ENCODE peak calls at places on chromosomes 12 and 14, in eight cellular contexts. L, E, N, H, S, I, V and U are unnamed samples. For H3K36me3 and H3K27me3, the result is how much of the 10 kb centered on the place peaks cover.

GRCh38 chr12:6834873-6835272 is 5.9 kb upstream of the GNB3 start:
- DNase-seq in N (no peak), S (no peak), E (no peak), L (no peak), I (no peak), H (no peak), V (no peak), U (no peak)

GRCh38 chr12:8658361-8658760 is 4.3 kb downstream of the MFAP5 start:
- DNase-seq in L (no peak), S (no peak), V (peak), N (no peak), I (no peak), E (no peak), H (no peak), U (peak)

GRCh38 chr12:104280111-104280510 is 23.4 kb upstream of the EID3 start:
- DNase-seq in L (no peak), V (no peak), I (no peak), S (no peak), H (no peak), N (no peak), E (no peak), U (peak)

GRCh38 chr12:116590561-116590960 is 31.4 kb downstream of the MAP1LC3B2 start:
- DNase-seq in V (no peak), S (no peak), N (no peak), L (no peak), I (no peak), H (no peak), E (no peak), U (no peak)

GRCh38 chr12:694734-695503 is 31.7 kb upstream of the NINJ2 start:
- DNase-seq in S (no peak), I (no peak), N (no peak), E (no peak), L (no peak), V (no peak), H (no peak), U (no peak)

GRCh38 chr14:23066368-23066767 is 9.0 kb upstream of the CDH24 start:
- DNase-seq in E (no peak), H (no peak), S (no peak), V (no peak), N (no peak), L (no peak), I (no peak), U (no peak)

GRCh38 chr12:109232731-109233130 is 76.4 kb downstream of the FOXN4 start:
- DNase-seq in E (no peak), N (no peak), I (no peak), S (no peak), V (no peak), L (no peak), H (no peak), U (no peak)

GRCh38 chr12:3225154-3225795 is 148.1 kb downstream of the TSPAN9 start:
- DNase-seq in H (no peak), V (peak), E (peak), S (no peak), N (peak), L (no peak), I (peak), U (no peak)

GRCh38 chr14:91113829-91114078 is at the start of gene DGLUCY:
- DNase-seq in V (peak), L (peak), S (peak), I (peak), H (no peak), E (no peak), N (no peak), U (no peak)

GRCh38 chr12:120381752-120382419 is 12.9 kb upstream of the MSI1 start:
- DNase-seq in S (no peak), I (no peak), H (no peak), E (peak), N (no peak), L (no peak), V (peak), U (peak)

GRCh38 chr14:74610866-74611671 is 968 bp downstream of the LTBP2 start:
- DNase-seq in H (no peak), S (peak), I (no peak), L (no peak), N (no peak), E (no peak), V (peak), U (no peak)

GRCh38 chr12:109288571-109288970 is 20.5 kb downstream of the FOXN4 start:
- DNase-seq in E (no peak), L (no peak), H (no peak), I (no peak), S (no peak), N (no peak), V (no peak), U (no peak)

GRCh38 chr12:3601466-3602150 is 110.6 kb downstream of the PRMT8 start:
- DNase-seq in I (no peak), L (no peak), V (no peak), S (no peak), N (no peak), E (no peak), H (no peak), U (no peak)

GRCh38 chr12:4518106-4518728 is 20.5 kb upstream of the RAD51AP1 start:
- DNase-seq in I (no peak), H (no peak), E (peak), N (no peak), V (peak), L (no peak), S (no peak), U (peak)

GRCh38 chr12:96176575-96176974 is 17.6 kb upstream of the ELK3 start:
- DNase-seq in I (no peak), N (no peak), V (no peak), E (no peak), L (no peak), H (no peak), S (no peak), U (no peak)

GRCh38 chr12:15240898-15241297 is 19.7 kb upstream of the RERG start:
- DNase-seq in I (no peak), N (no peak), S (no peak), E (no peak), V (no peak), L (no peak), H (no peak), U (no peak)

GRCh38 chr14:88312262-88312661 is 10.8 kb downstream of the KCNK10 start:
- DNase-seq in S (no peak), H (no peak), N (no peak), E (no peak), I (no peak), V (no peak), L (no peak), U (no peak)

GRCh38 chr12:82176761-82177490 is 181.3 kb downstream of the CCDC59 start:
- DNase-seq in L (no peak), H (no peak), I (no peak), N (no peak), V (no peak), E (peak), S (no peak), U (peak)

GRCh38 chr12:4133029-4133428 is 140.5 kb upstream of the CCND2 start:
- DNase-seq in L (no peak), V (no peak), N (no peak), I (no peak), H (no peak), E (no peak), S (no peak), U (no peak)

GRCh38 chr12:100926669-100927248 is 132.2 kb downstream of the ANO4 start:
- DNase-seq in N (peak), E (peak), V (peak), S (no peak), L (no peak), H (peak), I (no peak), U (peak)

GRCh38 chr12:70646850-70647249 is 9.6 kb upstream of the PTPRB start:
- DNase-seq in L (no peak), N (no peak), V (peak), S (no peak), I (no peak), E (peak), H (no peak), U (peak)

GRCh38 chr14:75306917-75307699 is 28.5 kb downstream of the FOS start:
- DNase-seq in S (no peak), H (no peak), E (no peak), V (peak), N (no peak), I (no peak), L (no peak), U (peak)

GRCh38 chr12:26790645-26790994 is 42.4 kb downstream of the ITPR2 start:
- DNase-seq in S (no peak), E (peak), L (no peak), N (no peak), I (no peak), H (no peak), V (no peak), U (peak)

GRCh38 chr14:104293231-104293841 is 154.9 kb downstream of the KIF26A start:
- DNase-seq in V (no peak), H (no peak), N (no peak), L (peak), E (no peak), S (peak), I (peak), U (no peak)

GRCh38 chr14:105047283-105048016 is 17.8 kb downstream of the GPR132 start:
- DNase-seq in L (no peak), H (no peak), S (no peak), V (no peak), I (no peak), N (no peak), E (no peak), U (no peak)

GRCh38 chr12:116537149-116537904 is 21.9 kb upstream of the MAP1LC3B2 start:
- DNase-seq in I (no peak), L (no peak), H (no peak), E (peak), V (no peak), S (no peak), N (no peak), U (no peak)

GRCh38 chr12:86730233-86730632 is 474.0 kb upstream of the MGAT4C start:
- DNase-seq in E (no peak), N (no peak), L (no peak), V (no peak), S (no peak), H (no peak), I (no peak), U (peak)

GRCh38 chr14:29805415-29806123 is 122.1 kb downstream of the PRKD1 start:
- DNase-seq in H (no peak), S (peak), N (peak), V (peak), I (no peak), L (peak), E (peak), U (peak)

GRCh38 chr12:82867782-82868505 is 181.2 kb downstream of the TMTC2 start:
- DNase-seq in E (no peak), L (no peak), S (no peak), V (no peak), H (no peak), I (no peak), N (no peak), U (no peak)

DNA sequence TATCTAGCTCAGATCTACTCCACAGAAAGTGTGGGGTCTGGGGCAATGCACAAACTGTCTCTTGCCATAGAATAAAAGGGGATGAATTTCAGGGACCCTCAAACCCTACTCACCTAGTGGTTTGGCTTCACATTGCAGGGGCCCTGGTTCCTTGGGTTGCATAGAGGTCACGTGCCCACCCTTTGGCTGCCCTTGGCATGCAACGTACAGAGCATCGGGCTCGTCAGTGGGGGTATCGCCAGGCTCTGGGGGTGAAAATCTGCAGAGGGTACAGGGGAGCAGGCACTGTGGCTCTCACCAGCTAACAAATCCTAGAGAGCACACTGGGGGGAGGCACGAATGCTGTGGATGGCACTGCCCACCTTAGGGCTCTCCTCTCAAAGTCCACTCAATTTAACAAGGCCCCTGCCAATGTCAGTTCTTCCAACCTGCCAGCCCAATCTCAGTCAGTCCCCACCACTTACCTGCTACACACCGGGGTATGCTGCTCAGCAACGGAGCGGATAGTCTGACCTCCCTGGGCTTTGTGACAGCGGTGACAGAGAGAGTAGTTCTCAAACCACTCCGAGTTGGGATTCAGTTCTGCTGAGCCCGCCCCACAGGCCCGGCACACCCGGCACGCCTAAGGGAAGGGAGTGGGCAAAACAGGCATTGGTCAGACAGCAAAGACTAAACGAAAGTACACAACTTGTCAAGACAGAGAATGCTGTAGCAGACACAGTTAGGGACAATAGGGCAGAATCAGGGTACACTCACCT is 8.0 kb downstream of the KMT2D start:
- DNase-seq in I (no peak), V (no peak), L (no peak), N (no peak), E (no peak), H (no peak), S (peak), U (no peak)
- H3K36me3 ChIP-seq in I (under half), V (half or more), L (half or more), N (under half), E (half or more), H (half or more), S (under half), U (half or more)

GRCh38 chr12:88562846-88563582 is 17.3 kb downstream of the KITLG start:
- DNase-seq in N (no peak), L (no peak), E (no peak), S (no peak), V (peak), H (no peak), I (no peak), U (peak)
- H3K4me3 ChIP-seq in N (no peak), L (no peak), E (no peak), S (no peak), V (no peak), H (no peak), I (no peak), U (no peak)

GRCh38 chr14:55850803-55851202 is 267.4 kb upstream of the PELI2 start:
- DNase-seq in N (no peak), H (no peak), E (peak), V (peak), S (no peak), I (no peak), L (no peak), U (peak)
- H3K27me3 ChIP-seq in N (under half), H (under half), E (under half), V (under half), S (under half), I (under half), L (under half), U (under half)

DNA sequence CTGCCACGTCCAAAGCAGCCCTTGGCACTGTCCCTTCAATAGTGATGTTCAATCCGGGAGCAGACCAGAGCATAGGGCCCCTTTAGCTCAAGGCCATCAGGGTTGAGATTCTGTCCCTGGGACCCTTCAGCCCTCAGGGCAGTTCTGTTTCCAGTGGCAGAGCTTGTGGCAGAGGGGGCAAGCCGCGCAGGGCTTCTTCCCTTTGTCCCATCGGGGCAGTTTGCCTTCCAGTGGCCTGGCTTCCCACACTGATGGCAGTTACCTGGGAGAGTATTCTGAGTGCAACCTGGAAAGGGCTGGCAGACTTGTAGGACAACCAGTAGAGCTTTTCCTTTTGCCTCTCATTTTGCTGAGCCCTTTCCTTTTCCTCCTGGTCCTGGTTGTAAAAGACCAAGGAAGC is 43.7 kb upstream of the RNU6-8 start:
- DNase-seq in H (no peak), E (no peak), I (no peak), S (no peak), N (no peak), V (no peak), L (no peak), U (no peak)
- H3K36me3 ChIP-seq in H (under half), E (under half), I (under half), S (under half), N (under half), V (under half), L (under half), U (under half)

GRCh38 chr14:101457936-101458535 is 103.3 kb upstream of the DIO3 start:
- DNase-seq in I (no peak), V (no peak), N (no peak), E (no peak), H (peak), S (no peak), L (no peak), U (no peak)

GRCh38 chr14:101459392-101459900 is 101.8 kb upstream of the DIO3 start:
- DNase-seq in N (no peak), V (no peak), H (peak), I (no peak), E (no peak), L (no peak), S (no peak), U (no peak)

GRCh38 chr14:101457177-101457935 is 103.9 kb upstream of the DIO3 start:
- DNase-seq in H (peak), V (no peak), S (no peak), E (no peak), I (no peak), N (no peak), L (no peak), U (no peak)

GRCh38 chr14:101460521-101460920 is 100.8 kb upstream of the DIO3 start:
- DNase-seq in N (no peak), V (no peak), S (no peak), I (no peak), H (no peak), L (no peak), E (no peak), U (no peak)

DNA sequence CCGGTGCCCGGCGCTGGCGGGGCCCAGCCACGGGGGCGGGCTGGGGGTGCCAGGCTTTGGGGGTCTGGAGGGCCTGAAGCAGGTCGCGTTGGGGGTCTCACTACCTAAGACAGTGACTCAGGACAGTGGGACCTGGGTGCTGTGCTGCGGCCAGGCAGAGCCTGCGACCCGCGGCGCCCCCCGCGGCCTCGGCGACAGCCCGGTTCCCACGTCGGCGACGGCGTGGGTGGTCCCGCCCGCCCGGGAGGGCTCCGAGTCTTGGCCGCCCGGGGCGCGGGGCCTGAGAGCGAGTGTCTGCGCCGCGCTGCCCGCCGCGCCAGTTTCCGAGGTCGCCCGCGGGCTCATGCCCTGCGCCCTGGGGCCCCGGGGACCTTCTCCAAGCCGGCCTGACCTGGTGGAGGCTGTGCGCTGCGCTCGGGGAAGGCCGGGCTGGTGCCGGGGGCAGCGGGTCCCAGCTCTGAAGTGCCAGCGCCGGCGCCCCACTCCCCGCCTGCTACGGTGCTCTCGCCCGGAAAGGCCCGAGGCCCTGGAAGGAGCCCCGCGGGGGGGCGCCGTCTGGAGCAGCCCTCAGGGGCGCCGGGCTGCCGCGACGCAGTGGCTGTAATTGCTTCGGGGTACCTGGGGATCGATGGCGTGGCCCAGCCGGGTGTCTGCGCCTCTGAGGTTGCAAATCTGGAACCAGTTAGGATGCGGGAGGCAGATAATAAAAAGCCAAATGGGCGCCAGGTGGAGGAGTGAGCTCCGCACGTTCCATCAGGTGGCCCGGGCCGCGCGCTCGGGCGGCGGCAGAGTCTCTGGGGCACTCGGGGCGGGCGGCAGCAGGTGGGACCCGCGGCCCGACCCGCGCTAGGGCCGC is 102.5 kb upstream of the DIO3 start:
- DNase-seq in S (no peak), I (no peak), H (peak), N (no peak), V (no peak), E (no peak), L (no peak), U (no peak)
- H3K4me3 ChIP-seq in S (no peak), I (peak), H (peak), N (no peak), V (no peak), E (no peak), L (peak), U (no peak)

GRCh38 chr12:1927751-1928351 is 9.4 kb upstream of the CACNA2D4 start:
- DNase-seq in L (peak), I (no peak), N (no peak), E (no peak), H (no peak), V (no peak), S (peak), U (no peak)

GRCh38 chr12:1926274-1926673 is 7.8 kb upstream of the CACNA2D4 start:
- DNase-seq in L (no peak), N (no peak), I (no peak), S (peak), H (no peak), E (no peak), V (no peak), U (no peak)

GRCh38 chr12:1925125-1925963 is 6.9 kb upstream of the CACNA2D4 start:
- DNase-seq in H (no peak), L (no peak), V (no peak), I (no peak), E (no peak), S (peak), N (no peak), U (no peak)

GRCh38 chr12:1928439-1929121 is 10.1 kb upstream of the CACNA2D4 start:
- DNase-seq in H (no peak), V (no peak), N (no peak), L (no peak), S (no peak), E (no peak), I (no peak), U (no peak)

GRCh38 chr12:1927051-1927680 is 8.7 kb upstream of the CACNA2D4 start:
- DNase-seq in S (no peak), I (no peak), L (no peak), H (no peak), E (no peak), V (no peak), N (no peak), U (no peak)
- H3K27me3 ChIP-seq in S (under half), I (under half), L (under half), H (under half), E (half or more), V (half or more), N (under half), U (under half)

GRCh38 chr14:64953310-64953654 is 10.7 kb upstream of the GPX2 start:
- DNase-seq in N (no peak), I (no peak), V (no peak), L (no peak), S (no peak), H (no peak), E (no peak), U (no peak)

GRCh38 chr14:64950889-64951288 is 8.3 kb upstream of the GPX2 start:
- DNase-seq in E (no peak), N (no peak), V (no peak), L (peak), I (no peak), S (no peak), H (no peak), U (no peak)

GRCh38 chr14:64951724-64952123 is 9.2 kb upstream of the GPX2 start:
- DNase-seq in I (no peak), E (no peak), N (no peak), H (no peak), V (no peak), S (peak), L (no peak), U (no peak)

GRCh38 chr14:64952598-64953309 is 10.2 kb upstream of the GPX2 start:
- DNase-seq in L (no peak), H (no peak), N (no peak), S (no peak), V (no peak), I (no peak), E (no peak), U (no peak)

DNA sequence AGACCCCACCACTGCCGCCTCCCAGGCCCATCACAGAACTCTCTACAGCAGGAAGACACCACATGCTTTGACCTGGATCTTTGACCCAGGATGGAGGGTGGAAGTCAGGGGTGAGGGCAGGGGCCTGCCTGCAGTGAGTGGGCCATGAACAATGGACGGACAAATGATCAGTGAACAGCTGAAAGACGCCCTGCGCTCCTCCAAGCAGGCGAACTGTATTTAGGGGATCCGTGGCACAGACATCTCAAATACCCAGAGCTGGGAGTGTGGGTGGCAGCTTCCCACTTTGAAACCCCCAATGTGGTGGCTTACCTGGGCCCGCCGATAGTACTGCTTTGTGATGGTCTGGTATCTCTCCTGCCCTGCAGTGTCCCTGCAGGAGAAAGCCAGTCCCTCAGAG is 8.7 kb upstream of the GPX2 start:
- DNase-seq in E (no peak), L (no peak), I (no peak), S (no peak), H (no peak), V (no peak), N (no peak), U (no peak)
- H3K36me3 ChIP-seq in E (under half), L (under half), I (under half), S (under half), H (half or more), V (under half), N (under half), U (under half)